ENCODE peak calls at places on chromosome 15, in eight cellular contexts. D is GM23248, X is fibroblast of lung, B is IMR-90, H is neural progenitor cell, S is PC-3, T is GM12878, F is endothelial cell of umbilical vein. K is an unnamed sample.

GRCh38 chr15:91855684-91856553 is 2.4 kb downstream of the SLCO3A1 start:
- DNase-seq in D (peak), X (no peak), B (no peak), H (peak), S (peak), T (peak), F (no peak), K (no peak)

GRCh38 chr15:56765252-56765651 is 31.9 kb upstream of the ZNF280D start:
- DNase-seq in D (peak), X (peak), B (peak), H (no peak), S (peak), T (no peak), F (peak), K (peak)

GRCh38 chr15:90624278-90624930 is 92.7 kb upstream of the BLM start:
- DNase-seq in D (no peak), X (no peak), B (no peak), H (no peak), S (no peak), T (no peak), F (no peak), K (no peak)

GRCh38 chr15:75532413-75533250 is 46.5 kb downstream of the PTPN9 start:
- DNase-seq in D (peak), X (peak), B (peak), H (peak), S (peak), T (no peak), F (peak), K (peak)

GRCh38 chr15:37053070-37053653 is 47.2 kb downstream of the MEIS2 start:
- DNase-seq in D (peak), X (peak), B (peak), H (no peak), S (peak), T (no peak), F (no peak), K (no peak)

GRCh38 chr15:92277776-92278175 is 115.9 kb upstream of the ST8SIA2 start:
- DNase-seq in D (peak), X (no peak), B (no peak), H (peak), S (peak), T (no peak), F (no peak), K (peak)

GRCh38 chr15:55535436-55535835 is 27.4 kb upstream of the DNAAF4 start:
- DNase-seq in D (no peak), X (no peak), B (no peak), H (no peak), S (no peak), T (no peak), F (no peak), K (no peak)

GRCh38 chr15:65634381-65634780 is 12.6 kb downstream of the SLC24A1 start:
- DNase-seq in D (peak), X (no peak), B (no peak), H (no peak), S (peak), T (no peak), F (no peak), K (no peak)

GRCh38 chr15:60228096-60228495 is 169.7 kb downstream of the ANXA2 start:
- DNase-seq in D (no peak), X (no peak), B (no peak), H (no peak), S (no peak), T (no peak), F (no peak), K (no peak)

GRCh38 chr15:98288091-98288590 is 327.6 kb downstream of the ARRDC4 start:
- DNase-seq in D (no peak), X (no peak), B (no peak), H (no peak), S (no peak), T (no peak), F (no peak), K (no peak)

GRCh38 chr15:45612790-45613415 is 21.9 kb upstream of the SQOR start:
- DNase-seq in D (peak), X (peak), B (peak), H (no peak), S (peak), T (no peak), F (peak), K (peak)

GRCh38 chr15:71294251-71294635 is 179.0 kb downstream of the THSD4 start:
- DNase-seq in D (no peak), X (no peak), B (no peak), H (no peak), S (no peak), T (no peak), F (no peak), K (no peak)

GRCh38 chr15:57432141-57432701 is 55.9 kb downstream of the CGNL1 start:
- DNase-seq in D (peak), X (peak), B (no peak), H (no peak), S (no peak), T (no peak), F (peak), K (no peak)

GRCh38 chr15:74725845-74726773 is 781 bp upstream of the CYP1A1 start:
- DNase-seq in D (peak), X (no peak), B (no peak), H (peak), S (peak), T (no peak), F (peak), K (peak)

GRCh38 chr15:79811406-79812405 is 85.1 kb downstream of the MTHFS start:
- DNase-seq in D (peak), X (peak), B (peak), H (no peak), S (no peak), T (no peak), F (no peak), K (no peak)

GRCh38 chr15:66905954-66906353 is 159.4 kb upstream of the SMAD3 start:
- DNase-seq in D (no peak), X (no peak), B (no peak), H (peak), S (no peak), T (no peak), F (no peak), K (no peak)

GRCh38 chr15:66909381-66909890 is 156.0 kb upstream of the SMAD3 start:
- DNase-seq in D (no peak), X (no peak), B (no peak), H (no peak), S (no peak), T (no peak), F (no peak), K (no peak)

GRCh38 chr15:66908503-66909095 is 156.8 kb upstream of the SMAD3 start:
- DNase-seq in D (peak), X (no peak), B (peak), H (no peak), S (no peak), T (no peak), F (no peak), K (no peak)

GRCh38 chr15:66906660-66907059 is 158.7 kb upstream of the SMAD3 start:
- DNase-seq in D (no peak), X (no peak), B (no peak), H (no peak), S (no peak), T (no peak), F (no peak), K (no peak)

GRCh38 chr15:66907826-66908502 is 157.4 kb upstream of the SMAD3 start:
- DNase-seq in D (peak), X (no peak), B (peak), H (no peak), S (no peak), T (peak), F (no peak), K (peak)
- H3K9ac ChIP-seq in D (no peak), X (no peak), B (peak), H (no peak), S (no peak), T (no peak), F (no peak), K (no peak)

DNA sequence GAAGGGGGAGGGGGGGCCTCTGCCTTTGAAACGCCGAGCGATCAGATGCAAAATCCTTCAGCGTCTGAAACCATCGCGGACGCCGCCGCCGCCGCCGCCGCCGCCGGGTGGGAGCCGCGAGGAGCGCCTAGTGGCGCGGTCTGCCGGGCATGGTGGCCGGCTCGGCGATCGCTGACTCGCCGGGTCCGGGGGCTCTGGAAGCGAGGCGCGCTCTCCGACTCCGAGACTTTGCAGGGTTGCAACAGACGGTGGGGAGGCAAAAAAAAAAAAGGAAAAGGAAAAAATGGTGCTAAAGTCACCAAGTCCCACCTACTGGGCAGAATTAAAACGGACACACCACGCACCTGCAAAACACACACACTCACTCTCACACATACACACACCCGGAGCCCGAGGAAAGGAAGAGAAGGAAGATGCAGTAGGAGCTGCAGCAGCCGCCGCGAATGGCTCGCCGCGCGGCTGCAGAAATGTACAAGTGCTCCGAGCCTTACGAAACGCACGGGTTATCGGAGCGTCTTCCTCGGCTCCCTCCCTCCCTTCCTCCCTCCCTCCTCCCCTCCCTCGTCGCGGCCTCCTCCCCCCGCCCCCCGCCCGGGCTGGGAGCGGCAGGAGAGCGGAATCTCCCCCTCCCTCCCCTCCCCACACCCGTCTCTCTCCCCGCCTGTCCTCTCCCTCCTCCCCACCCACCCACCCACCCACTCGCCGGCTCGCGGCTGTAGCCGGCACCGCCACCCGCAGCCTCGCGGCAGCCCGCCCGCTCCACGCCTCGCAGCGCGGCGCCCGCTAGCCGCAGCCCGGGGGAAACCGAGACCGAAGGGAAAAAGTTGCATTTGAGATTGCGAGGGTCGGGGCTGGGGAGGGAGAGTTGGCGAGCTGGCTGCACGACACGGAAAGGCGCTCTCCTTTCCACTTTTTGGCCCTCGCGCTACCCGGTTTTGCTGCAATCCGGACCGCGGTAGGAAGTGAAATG is at the start of gene NTRK3:
- DNase-seq in D (peak), X (peak), B (no peak), H (peak), S (no peak), T (no peak), F (peak), K (peak)
- H3K4me3 ChIP-seq in D (peak), X (peak), B (peak), H (peak), S (peak), T (no peak), F (no peak), K (peak)

GRCh38 chr15:50880221-50880620 is 28.3 kb upstream of the AP4E1 start:
- DNase-seq in D (peak), X (no peak), B (no peak), H (no peak), S (no peak), T (no peak), F (no peak), K (no peak)
- H2AFZ ChIP-seq in D (peak), X (no peak), B (no peak), H (no peak), S (peak), T (no peak), F (peak), K (no peak)

GRCh38 chr15:25509697-25510096 is 70.9 kb upstream of the UBE3A start:
- DNase-seq in D (no peak), X (no peak), B (no peak), H (no peak), S (no peak), T (no peak), F (no peak), K (no peak)
- H3K9ac ChIP-seq in D (no peak), X (no peak), B (no peak), H (no peak), S (no peak), T (no peak), F (no peak), K (no peak)

GRCh38 chr15:53753813-53754212 is 5.7 kb downstream of the WDR72 start:
- DNase-seq in D (no peak), X (no peak), B (no peak), H (no peak), S (no peak), T (no peak), F (no peak), K (no peak)

GRCh38 chr15:53758412-53758811 is 1.1 kb downstream of the WDR72 start:
- DNase-seq in D (no peak), X (no peak), B (no peak), H (no peak), S (no peak), T (no peak), F (no peak), K (no peak)

GRCh38 chr15:53762916-53763315 is 3.5 kb upstream of the WDR72 start:
- DNase-seq in D (no peak), X (no peak), B (no peak), H (no peak), S (no peak), T (no peak), F (no peak), K (no peak)

GRCh38 chr15:53757906-53758305 is 1.6 kb downstream of the WDR72 start:
- DNase-seq in D (no peak), X (no peak), B (no peak), H (no peak), S (no peak), T (no peak), F (no peak), K (no peak)

DNA sequence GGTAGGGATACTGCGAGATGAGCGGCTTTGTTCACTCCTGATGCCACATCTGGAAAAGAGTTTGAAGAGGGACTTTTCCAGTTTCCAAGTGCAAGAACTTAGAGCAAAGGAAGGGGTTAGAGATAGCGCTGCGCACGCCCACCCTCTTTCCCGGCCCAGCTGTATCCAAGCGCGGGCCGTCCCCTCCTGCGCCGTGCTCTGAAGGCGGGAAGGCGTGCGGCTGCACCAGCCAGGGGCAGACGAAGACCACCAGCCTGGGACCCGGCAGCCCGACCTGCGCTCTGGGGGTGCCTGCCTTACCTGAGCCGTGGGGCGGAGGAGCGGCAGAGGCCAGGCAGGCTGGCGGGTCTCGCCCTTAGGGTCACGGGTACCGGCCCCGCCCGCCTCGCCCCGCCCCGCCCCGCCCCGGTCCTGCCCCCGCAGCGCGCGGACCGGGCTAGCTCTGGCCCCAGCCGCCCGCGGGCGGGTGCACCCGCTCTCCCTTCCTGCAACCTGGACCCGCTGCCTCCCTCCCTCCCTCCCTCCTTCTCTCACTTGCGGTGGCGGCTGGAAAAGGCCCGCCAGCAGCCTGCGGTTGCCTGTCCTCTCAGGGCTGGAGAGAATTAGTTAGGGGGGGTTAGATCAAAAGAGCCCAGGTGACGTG is at the start of gene WDR72:
- DNase-seq in D (no peak), X (no peak), B (no peak), H (peak), S (no peak), T (no peak), F (no peak), K (peak)
- H3K4me3 ChIP-seq in D (no peak), X (no peak), B (no peak), H (peak), S (no peak), T (no peak), F (no peak), K (no peak)

DNA sequence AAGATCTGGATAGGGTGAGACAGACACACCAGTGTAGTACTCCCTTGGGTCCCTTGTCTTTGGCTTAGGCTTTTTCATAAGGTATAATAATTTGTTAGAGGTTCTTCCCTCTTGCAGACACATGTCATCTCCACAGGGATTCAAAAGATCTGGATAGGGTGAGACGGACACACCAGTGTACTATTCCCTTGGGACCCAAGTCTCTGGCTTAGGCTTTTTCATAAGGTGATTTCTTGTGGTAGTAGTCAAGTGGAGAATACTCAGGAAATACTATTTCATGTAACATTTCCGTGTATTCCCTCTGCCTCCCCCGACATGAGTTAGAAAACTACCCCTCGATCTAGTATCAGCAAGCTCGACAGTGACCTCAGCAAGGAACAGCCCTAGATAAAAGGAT is 954 bp upstream of the MAPKBP1 start:
- DNase-seq in D (no peak), X (no peak), B (no peak), H (no peak), S (no peak), T (no peak), F (no peak), K (no peak)
- H2AFZ ChIP-seq in D (peak), X (no peak), B (peak), H (no peak), S (no peak), T (no peak), F (no peak), K (no peak)

K was measured in MM.1S.